ENCODE peak calls at places on chromosome 19, in six cellular contexts. H is H9, Y is mesenchymal stem cell, L is IMR-90, W is neuronal stem cell, F is H1. N is an unnamed sample.

GRCh38 chr19:46453661-46454060 is 17.7 kb downstream of the PNMA8A start:
- DNase-seq in H (no peak), Y (no peak), L (no peak), W (no peak), F (no peak), N (no peak)

GRCh38 chr19:45419396-45419795 is 4.3 kb downstream of the ERCC1 start:
- DNase-seq in H (no peak), Y (no peak), L (no peak), W (no peak), F (no peak), N (no peak)

GRCh38 chr19:30811397-30812098 is 439.4 kb downstream of the ZNF536 start:
- DNase-seq in H (no peak), Y (no peak), L (no peak), W (no peak), F (no peak), N (no peak)

GRCh38 chr19:597406-598315 is 8.0 kb downstream of the HCN2 start:
- DNase-seq in H (no peak), Y (no peak), L (no peak), W (no peak), F (no peak), N (no peak)

GRCh38 chr19:940591-941291 is 14.9 kb downstream of the ARID3A start:
- DNase-seq in H (no peak), Y (no peak), L (peak), W (no peak), F (no peak), N (no peak)

GRCh38 chr19:12546903-12547302 is 4.4 kb downstream of the ZNF564 start:
- DNase-seq in H (no peak), Y (no peak), L (no peak), W (no peak), F (no peak), N (no peak)

GRCh38 chr19:17183271-17183757 is 31.8 kb upstream of the USE1 start:
- DNase-seq in H (no peak), Y (no peak), L (no peak), W (no peak), F (no peak), N (peak)

GRCh38 chr19:14006766-14007562 is 844 bp upstream of the RFX1 start:
- DNase-seq in H (peak), Y (no peak), L (no peak), W (no peak), F (no peak), N (no peak)

GRCh38 chr19:28039677-28040381 is 1173.1 kb downstream of the UQCRFS1 start:
- DNase-seq in H (no peak), Y (no peak), L (no peak), W (no peak), F (no peak), N (no peak)

GRCh38 chr19:55149078-55150003 is at the start of gene TNNT1:
- DNase-seq in H (peak), Y (no peak), L (no peak), W (no peak), F (no peak), N (peak)

GRCh38 chr19:15154002-15154612 is 46.7 kb downstream of the NOTCH3 start:
- DNase-seq in H (peak), Y (peak), L (peak), W (no peak), F (no peak), N (peak)

GRCh38 chr19:55624109-55625003 is at the start of gene ZNF784:
- DNase-seq in H (peak), Y (peak), L (peak), W (peak), F (peak), N (peak)

DNA sequence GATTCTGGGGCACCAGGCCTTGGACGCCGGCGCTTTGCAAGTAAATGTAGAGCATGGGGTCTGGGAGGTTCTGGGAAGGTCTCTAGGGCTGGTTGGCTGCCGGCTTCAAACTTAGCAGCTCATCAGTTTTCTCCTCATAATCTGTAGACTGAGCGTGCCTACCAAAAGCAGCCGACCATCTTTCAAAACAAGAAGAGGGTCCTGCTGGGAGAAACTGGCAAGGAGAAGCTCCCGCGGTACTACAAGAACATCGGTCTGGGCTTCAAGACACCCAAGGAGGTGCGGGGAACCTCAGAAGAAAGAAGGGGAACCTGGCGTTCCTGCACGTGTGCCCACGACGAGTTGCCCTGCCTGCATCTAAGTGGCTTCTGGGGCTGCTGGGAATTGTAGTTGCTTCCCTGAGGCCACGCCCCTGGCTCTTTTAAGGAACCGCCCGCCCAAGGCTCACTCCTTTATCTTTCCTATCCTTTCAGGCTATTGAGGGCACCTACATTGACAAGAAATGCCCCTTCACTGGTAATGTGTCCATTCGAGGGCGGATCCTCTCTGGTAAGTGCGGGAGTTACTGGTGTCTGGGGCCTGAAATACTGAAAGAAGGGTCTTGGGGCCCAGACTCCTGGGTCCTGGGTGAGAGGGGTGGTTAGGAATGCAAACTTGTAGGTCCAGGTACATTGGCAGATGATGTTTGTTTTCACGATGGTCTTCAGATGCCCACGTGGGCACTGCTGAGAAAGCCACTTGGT is 984 bp downstream of the RPS11 start:
- DNase-seq in H (peak), Y (peak), L (peak), W (no peak), F (no peak), N (peak)
- H3K9ac ChIP-seq in H (peak), Y (peak), L (peak), W (no peak), F (peak), N (peak)

GRCh38 chr19:51751655-51752054 is at the start of gene FPR1:
- DNase-seq in H (no peak), Y (no peak), L (no peak), W (no peak), F (no peak), N (no peak)
- H2BK15ac ChIP-seq in H (no peak), Y (no peak), L (no peak), W (no peak), F (no peak), N (no peak)

GRCh38 chr19:4391701-4392543 is 8.4 kb downstream of the SH3GL1 start:
- DNase-seq in H (no peak), Y (peak), L (peak), W (no peak), F (no peak), N (no peak)
- H2BK5ac ChIP-seq in H (no peak), Y (no peak), L (peak), W (peak), F (no peak), N (no peak)

GRCh38 chr19:3627351-3627723 is 747 bp upstream of the CACTIN start:
- DNase-seq in H (no peak), Y (no peak), L (no peak), W (no peak), F (no peak), N (no peak)
- H3K9ac ChIP-seq in H (no peak), Y (peak), L (no peak), W (no peak), F (no peak), N (no peak)

GRCh38 chr19:38924383-38924782 is 6.2 kb downstream of the SARS2 start:
- DNase-seq in H (no peak), Y (no peak), L (no peak), W (no peak), F (no peak), N (no peak)
- H2BK15ac ChIP-seq in H (no peak), Y (no peak), L (no peak), W (no peak), F (no peak), N (no peak)

GRCh38 chr19:33290082-33290815 is 12.1 kb downstream of the CEBPA start:
- DNase-seq in H (no peak), Y (no peak), L (no peak), W (no peak), F (no peak), N (no peak)
- H2BK5ac ChIP-seq in H (no peak), Y (no peak), L (no peak), W (peak), F (no peak), N (no peak)

GRCh38 chr19:34176581-34176980 is 4.3 kb downstream of the LSM14A start:
- DNase-seq in H (no peak), Y (no peak), L (no peak), W (no peak), F (no peak), N (no peak)
- H3K9ac ChIP-seq in H (no peak), Y (peak), L (no peak), W (no peak), F (no peak), N (no peak)

N was measured in mesendoderm.